ENCODE peak calls at places on chromosomes 16 and 17, in seven cellular contexts. One of them, this sample, is unnamed.

GRCh38 chr17:77995146-77995852 is 36.8 kb downstream of the TNRC6C start:
- DNase-seq in AG09309: no peak
- DNase-seq in NCI-H748 treated with DMSO at 0.1 percent for 48 hours: no peak
- DNase-seq in effector CD4-positive, alpha-beta T cell: no peak
- DNase-seq in T-helper 2 cell: no peak
- DNase-seq in CD8-positive, alpha-beta T cell: no peak
- DNase-seq in stimulated activated CD8-positive, alpha-beta memory T cell treated with anti-CD3 and anti-CD28 coated beads, Interleukin-15, amount 100 ng/mL, for 24 hours: no peak
- DNase-seq in this sample: no peak

GRCh38 chr16:4290236-4290830 is 17.5 kb upstream of the TFAP4 start:
- DNase-seq in effector CD4-positive, alpha-beta T cell: no peak
- DNase-seq in NCI-H748 treated with DMSO at 0.1 percent for 48 hours: no peak
- DNase-seq in stimulated activated CD8-positive, alpha-beta memory T cell treated with anti-CD3 and anti-CD28 coated beads, Interleukin-15, amount 100 ng/mL, for 24 hours: no peak
- DNase-seq in T-helper 2 cell: no peak
- DNase-seq in CD8-positive, alpha-beta T cell: no peak
- DNase-seq in AG09309: no peak
- DNase-seq in this sample: no peak

GRCh38 chr17:50100921-50101345 is 5.8 kb downstream of the PDK2 start:
- DNase-seq in effector CD4-positive, alpha-beta T cell: no peak
- DNase-seq in CD8-positive, alpha-beta T cell: no peak
- DNase-seq in NCI-H748 treated with DMSO at 0.1 percent for 48 hours: no peak
- DNase-seq in stimulated activated CD8-positive, alpha-beta memory T cell treated with anti-CD3 and anti-CD28 coated beads, Interleukin-15, amount 100 ng/mL, for 24 hours: no peak
- DNase-seq in AG09309: no peak
- DNase-seq in T-helper 2 cell: no peak
- DNase-seq in this sample: no peak

GRCh38 chr16:19822534-19822933 is 62.1 kb downstream of the GPRC5B start:
- DNase-seq in AG09309: no peak
- DNase-seq in CD8-positive, alpha-beta T cell: no peak
- DNase-seq in stimulated activated CD8-positive, alpha-beta memory T cell treated with anti-CD3 and anti-CD28 coated beads, Interleukin-15, amount 100 ng/mL, for 24 hours: no peak
- DNase-seq in effector CD4-positive, alpha-beta T cell: no peak
- DNase-seq in T-helper 2 cell: no peak
- DNase-seq in NCI-H748 treated with DMSO at 0.1 percent for 48 hours: no peak
- DNase-seq in this sample: no peak

GRCh38 chr17:76540381-76541300 is 797 bp downstream of the PRCD start:
- DNase-seq in stimulated activated CD8-positive, alpha-beta memory T cell treated with anti-CD3 and anti-CD28 coated beads, Interleukin-15, amount 100 ng/mL, for 24 hours: no peak
- DNase-seq in T-helper 2 cell: no peak
- DNase-seq in CD8-positive, alpha-beta T cell: no peak
- DNase-seq in AG09309: peak; percentile 71
- DNase-seq in NCI-H748 treated with DMSO at 0.1 percent for 48 hours: peak; percentile 39
- DNase-seq in effector CD4-positive, alpha-beta T cell: no peak
- DNase-seq in this sample: no peak

GRCh38 chr17:39194089-39194984 is 3.1 kb downstream of the CACNB1 start:
- DNase-seq in effector CD4-positive, alpha-beta T cell: no peak
- DNase-seq in NCI-H748 treated with DMSO at 0.1 percent for 48 hours: no peak
- DNase-seq in CD8-positive, alpha-beta T cell: no peak
- DNase-seq in T-helper 2 cell: no peak
- DNase-seq in stimulated activated CD8-positive, alpha-beta memory T cell treated with anti-CD3 and anti-CD28 coated beads, Interleukin-15, amount 100 ng/mL, for 24 hours: no peak
- DNase-seq in AG09309: no peak
- DNase-seq in this sample: no peak

GRCh38 chr16:67884684-67885083 is at the start of gene NRN1L:
- DNase-seq in AG09309: no peak
- DNase-seq in NCI-H748 treated with DMSO at 0.1 percent for 48 hours: no peak
- DNase-seq in CD8-positive, alpha-beta T cell: no peak
- DNase-seq in stimulated activated CD8-positive, alpha-beta memory T cell treated with anti-CD3 and anti-CD28 coated beads, Interleukin-15, amount 100 ng/mL, for 24 hours: no peak
- DNase-seq in T-helper 2 cell: no peak
- DNase-seq in effector CD4-positive, alpha-beta T cell: no peak
- DNase-seq in this sample: no peak

GRCh38 chr17:54736573-54736972 is 164.1 kb upstream of the TOM1L1 start:
- DNase-seq in stimulated activated CD8-positive, alpha-beta memory T cell treated with anti-CD3 and anti-CD28 coated beads, Interleukin-15, amount 100 ng/mL, for 24 hours: no peak
- DNase-seq in T-helper 2 cell: no peak
- DNase-seq in AG09309: no peak
- DNase-seq in effector CD4-positive, alpha-beta T cell: no peak
- DNase-seq in CD8-positive, alpha-beta T cell: no peak
- DNase-seq in NCI-H748 treated with DMSO at 0.1 percent for 48 hours: no peak
- DNase-seq in this sample: no peak

GRCh38 chr17:27306276-27306820 is 12.4 kb downstream of the WSB1 start:
- DNase-seq in stimulated activated CD8-positive, alpha-beta memory T cell treated with anti-CD3 and anti-CD28 coated beads, Interleukin-15, amount 100 ng/mL, for 24 hours: no peak
- DNase-seq in T-helper 2 cell: no peak
- DNase-seq in CD8-positive, alpha-beta T cell: no peak
- DNase-seq in NCI-H748 treated with DMSO at 0.1 percent for 48 hours: no peak
- DNase-seq in effector CD4-positive, alpha-beta T cell: no peak
- DNase-seq in AG09309: no peak
- DNase-seq in this sample: no peak

GRCh38 chr16:74608944-74609343 is 2.0 kb upstream of the GLG1 start:
- DNase-seq in effector CD4-positive, alpha-beta T cell: peak; percentile 49
- DNase-seq in CD8-positive, alpha-beta T cell: peak; percentile 54
- DNase-seq in stimulated activated CD8-positive, alpha-beta memory T cell treated with anti-CD3 and anti-CD28 coated beads, Interleukin-15, amount 100 ng/mL, for 24 hours: no peak
- DNase-seq in AG09309: no peak
- DNase-seq in NCI-H748 treated with DMSO at 0.1 percent for 48 hours: no peak
- DNase-seq in T-helper 2 cell: peak; percentile 70
- DNase-seq in this sample: no peak

GRCh38 chr16:5502467-5502869 is 404.9 kb upstream of the EEF2KMT start:
- DNase-seq in CD8-positive, alpha-beta T cell: no peak
- DNase-seq in NCI-H748 treated with DMSO at 0.1 percent for 48 hours: no peak
- DNase-seq in effector CD4-positive, alpha-beta T cell: no peak
- DNase-seq in stimulated activated CD8-positive, alpha-beta memory T cell treated with anti-CD3 and anti-CD28 coated beads, Interleukin-15, amount 100 ng/mL, for 24 hours: no peak
- DNase-seq in AG09309: no peak
- DNase-seq in T-helper 2 cell: no peak
- DNase-seq in this sample: no peak

GRCh38 chr16:85425061-85425662 is 188.0 kb upstream of the GSE1 start:
- DNase-seq in effector CD4-positive, alpha-beta T cell: no peak
- DNase-seq in stimulated activated CD8-positive, alpha-beta memory T cell treated with anti-CD3 and anti-CD28 coated beads, Interleukin-15, amount 100 ng/mL, for 24 hours: no peak
- DNase-seq in AG09309: no peak
- DNase-seq in NCI-H748 treated with DMSO at 0.1 percent for 48 hours: no peak
- DNase-seq in T-helper 2 cell: no peak
- DNase-seq in CD8-positive, alpha-beta T cell: no peak
- DNase-seq in this sample: no peak

GRCh38 chr17:62963296-62963695 is 2.7 kb upstream of the TANC2 start:
- DNase-seq in effector CD4-positive, alpha-beta T cell: no peak
- DNase-seq in T-helper 2 cell: no peak
- DNase-seq in stimulated activated CD8-positive, alpha-beta memory T cell treated with anti-CD3 and anti-CD28 coated beads, Interleukin-15, amount 100 ng/mL, for 24 hours: no peak
- DNase-seq in AG09309: no peak
- DNase-seq in NCI-H748 treated with DMSO at 0.1 percent for 48 hours: no peak
- DNase-seq in CD8-positive, alpha-beta T cell: no peak
- DNase-seq in this sample: peak; percentile 74

GRCh38 chr16:31429314-31429713 is 1.2 kb upstream of the COX6A2 start:
- DNase-seq in stimulated activated CD8-positive, alpha-beta memory T cell treated with anti-CD3 and anti-CD28 coated beads, Interleukin-15, amount 100 ng/mL, for 24 hours: no peak
- DNase-seq in T-helper 2 cell: no peak
- DNase-seq in effector CD4-positive, alpha-beta T cell: no peak
- DNase-seq in NCI-H748 treated with DMSO at 0.1 percent for 48 hours: no peak
- DNase-seq in CD8-positive, alpha-beta T cell: no peak
- DNase-seq in AG09309: no peak
- DNase-seq in this sample: no peak

GRCh38 chr17:42833771-42834422 is 700 bp downstream of the PSME3 start:
- DNase-seq in NCI-H748 treated with DMSO at 0.1 percent for 48 hours: no peak
- DNase-seq in T-helper 2 cell: no peak
- DNase-seq in AG09309: no peak
- DNase-seq in CD8-positive, alpha-beta T cell: no peak
- DNase-seq in stimulated activated CD8-positive, alpha-beta memory T cell treated with anti-CD3 and anti-CD28 coated beads, Interleukin-15, amount 100 ng/mL, for 24 hours: no peak
- DNase-seq in effector CD4-positive, alpha-beta T cell: peak; percentile 5
- DNase-seq in this sample: no peak

GRCh38 chr17:33674685-33675084 is 381.6 kb upstream of the ASIC2 start:
- DNase-seq in effector CD4-positive, alpha-beta T cell: no peak
- DNase-seq in CD8-positive, alpha-beta T cell: peak; percentile 50
- DNase-seq in AG09309: peak; percentile 1
- DNase-seq in T-helper 2 cell: peak; percentile 6
- DNase-seq in stimulated activated CD8-positive, alpha-beta memory T cell treated with anti-CD3 and anti-CD28 coated beads, Interleukin-15, amount 100 ng/mL, for 24 hours: no peak
- DNase-seq in NCI-H748 treated with DMSO at 0.1 percent for 48 hours: peak; percentile 11
- DNase-seq in this sample: peak; percentile 18

GRCh38 chr17:28471531-28472342 is 1.7 kb upstream of the SLC13A2 start:
- DNase-seq in T-helper 2 cell: no peak
- DNase-seq in effector CD4-positive, alpha-beta T cell: no peak
- DNase-seq in NCI-H748 treated with DMSO at 0.1 percent for 48 hours: no peak
- DNase-seq in AG09309: no peak
- DNase-seq in CD8-positive, alpha-beta T cell: no peak
- DNase-seq in stimulated activated CD8-positive, alpha-beta memory T cell treated with anti-CD3 and anti-CD28 coated beads, Interleukin-15, amount 100 ng/mL, for 24 hours: no peak
- DNase-seq in this sample: no peak

GRCh38 chr17:79621151-79621940 is 10.5 kb upstream of the RBFOX3 start:
- DNase-seq in stimulated activated CD8-positive, alpha-beta memory T cell treated with anti-CD3 and anti-CD28 coated beads, Interleukin-15, amount 100 ng/mL, for 24 hours: no peak
- DNase-seq in T-helper 2 cell: no peak
- DNase-seq in effector CD4-positive, alpha-beta T cell: no peak
- DNase-seq in NCI-H748 treated with DMSO at 0.1 percent for 48 hours: no peak
- DNase-seq in CD8-positive, alpha-beta T cell: no peak
- DNase-seq in AG09309: no peak
- DNase-seq in this sample: no peak

GRCh38 chr16:30028438-30029093 is 2.5 kb downstream of the TLCD3B start:
- DNase-seq in stimulated activated CD8-positive, alpha-beta memory T cell treated with anti-CD3 and anti-CD28 coated beads, Interleukin-15, amount 100 ng/mL, for 24 hours: no peak
- DNase-seq in CD8-positive, alpha-beta T cell: no peak
- DNase-seq in NCI-H748 treated with DMSO at 0.1 percent for 48 hours: no peak
- DNase-seq in T-helper 2 cell: no peak
- DNase-seq in AG09309: no peak
- DNase-seq in effector CD4-positive, alpha-beta T cell: no peak
- DNase-seq in this sample: no peak

GRCh38 chr17:83176956-83177583 is 97.7 kb downstream of the METRNL start:
- DNase-seq in T-helper 2 cell: no peak
- DNase-seq in NCI-H748 treated with DMSO at 0.1 percent for 48 hours: no peak
- DNase-seq in effector CD4-positive, alpha-beta T cell: no peak
- DNase-seq in CD8-positive, alpha-beta T cell: peak; percentile 7
- DNase-seq in AG09309: no peak
- DNase-seq in stimulated activated CD8-positive, alpha-beta memory T cell treated with anti-CD3 and anti-CD28 coated beads, Interleukin-15, amount 100 ng/mL, for 24 hours: no peak
- DNase-seq in this sample: no peak

GRCh38 chr17:81173761-81174160 is 7.7 kb upstream of the AATK start:
- DNase-seq in CD8-positive, alpha-beta T cell: no peak
- DNase-seq in NCI-H748 treated with DMSO at 0.1 percent for 48 hours: no peak
- DNase-seq in stimulated activated CD8-positive, alpha-beta memory T cell treated with anti-CD3 and anti-CD28 coated beads, Interleukin-15, amount 100 ng/mL, for 24 hours: no peak
- DNase-seq in AG09309: peak; percentile 11
- DNase-seq in T-helper 2 cell: no peak
- DNase-seq in effector CD4-positive, alpha-beta T cell: no peak
- DNase-seq in this sample: no peak

GRCh38 chr17:14918540-14918939 is 346.6 kb downstream of the PMP22 start:
- DNase-seq in effector CD4-positive, alpha-beta T cell: no peak
- DNase-seq in T-helper 2 cell: no peak
- DNase-seq in NCI-H748 treated with DMSO at 0.1 percent for 48 hours: no peak
- DNase-seq in CD8-positive, alpha-beta T cell: no peak
- DNase-seq in AG09309: no peak
- DNase-seq in stimulated activated CD8-positive, alpha-beta memory T cell treated with anti-CD3 and anti-CD28 coated beads, Interleukin-15, amount 100 ng/mL, for 24 hours: no peak
- DNase-seq in this sample: no peak

GRCh38 chr17:8503368-8503767 is 67.7 kb downstream of the NDEL1 start:
- DNase-seq in NCI-H748 treated with DMSO at 0.1 percent for 48 hours: no peak
- DNase-seq in effector CD4-positive, alpha-beta T cell: no peak
- DNase-seq in T-helper 2 cell: no peak
- DNase-seq in AG09309: no peak
- DNase-seq in stimulated activated CD8-positive, alpha-beta memory T cell treated with anti-CD3 and anti-CD28 coated beads, Interleukin-15, amount 100 ng/mL, for 24 hours: no peak
- DNase-seq in CD8-positive, alpha-beta T cell: no peak
- DNase-seq in this sample: no peak

GRCh38 chr17:6608321-6608720 is 32.2 kb downstream of the KIAA0753 start:
- DNase-seq in CD8-positive, alpha-beta T cell: no peak
- DNase-seq in stimulated activated CD8-positive, alpha-beta memory T cell treated with anti-CD3 and anti-CD28 coated beads, Interleukin-15, amount 100 ng/mL, for 24 hours: no peak
- DNase-seq in effector CD4-positive, alpha-beta T cell: no peak
- DNase-seq in T-helper 2 cell: no peak
- DNase-seq in NCI-H748 treated with DMSO at 0.1 percent for 48 hours: no peak
- DNase-seq in AG09309: no peak
- DNase-seq in this sample: no peak

GRCh38 chr16:88752386-88753002 is 32.5 kb downstream of the PIEZO1 start:
- DNase-seq in CD8-positive, alpha-beta T cell: no peak
- DNase-seq in T-helper 2 cell: no peak
- DNase-seq in effector CD4-positive, alpha-beta T cell: no peak
- DNase-seq in NCI-H748 treated with DMSO at 0.1 percent for 48 hours: no peak
- DNase-seq in AG09309: no peak
- DNase-seq in stimulated activated CD8-positive, alpha-beta memory T cell treated with anti-CD3 and anti-CD28 coated beads, Interleukin-15, amount 100 ng/mL, for 24 hours: no peak
- DNase-seq in this sample: no peak

GRCh38 chr17:44928136-44928535 is 12.8 kb upstream of the GFAP start:
- DNase-seq in AG09309: no peak
- DNase-seq in effector CD4-positive, alpha-beta T cell: no peak
- DNase-seq in T-helper 2 cell: no peak
- DNase-seq in NCI-H748 treated with DMSO at 0.1 percent for 48 hours: no peak
- DNase-seq in CD8-positive, alpha-beta T cell: no peak
- DNase-seq in stimulated activated CD8-positive, alpha-beta memory T cell treated with anti-CD3 and anti-CD28 coated beads, Interleukin-15, amount 100 ng/mL, for 24 hours: no peak
- DNase-seq in this sample: no peak

GRCh38 chr16:55035037-55035436 is 104.4 kb downstream of the IRX5 start:
- DNase-seq in AG09309: no peak
- DNase-seq in NCI-H748 treated with DMSO at 0.1 percent for 48 hours: no peak
- DNase-seq in CD8-positive, alpha-beta T cell: no peak
- DNase-seq in T-helper 2 cell: no peak
- DNase-seq in effector CD4-positive, alpha-beta T cell: no peak
- DNase-seq in stimulated activated CD8-positive, alpha-beta memory T cell treated with anti-CD3 and anti-CD28 coated beads, Interleukin-15, amount 100 ng/mL, for 24 hours: peak; percentile 7
- DNase-seq in this sample: no peak

GRCh38 chr16:28543072-28543471 is 4.3 kb upstream of the NUPR1 start:
- DNase-seq in T-helper 2 cell: no peak
- DNase-seq in CD8-positive, alpha-beta T cell: no peak
- DNase-seq in NCI-H748 treated with DMSO at 0.1 percent for 48 hours: peak; percentile 13
- DNase-seq in AG09309: no peak
- DNase-seq in stimulated activated CD8-positive, alpha-beta memory T cell treated with anti-CD3 and anti-CD28 coated beads, Interleukin-15, amount 100 ng/mL, for 24 hours: no peak
- DNase-seq in effector CD4-positive, alpha-beta T cell: no peak
- DNase-seq in this sample: no peak

GRCh38 chr17:76734080-76734840 is 2.9 kb downstream of the SRSF2 start:
- DNase-seq in CD8-positive, alpha-beta T cell: peak; percentile 20
- DNase-seq in stimulated activated CD8-positive, alpha-beta memory T cell treated with anti-CD3 and anti-CD28 coated beads, Interleukin-15, amount 100 ng/mL, for 24 hours: no peak
- DNase-seq in effector CD4-positive, alpha-beta T cell: no peak
- DNase-seq in T-helper 2 cell: no peak
- DNase-seq in NCI-H748 treated with DMSO at 0.1 percent for 48 hours: no peak
- DNase-seq in AG09309: no peak
- DNase-seq in this sample: no peak

GRCh38 chr17:63826468-63827001 is 696 bp upstream of the PSMC5 start:
- DNase-seq in NCI-H748 treated with DMSO at 0.1 percent for 48 hours: no peak
- DNase-seq in effector CD4-positive, alpha-beta T cell: no peak
- DNase-seq in CD8-positive, alpha-beta T cell: no peak
- DNase-seq in T-helper 2 cell: no peak
- DNase-seq in AG09309: no peak
- DNase-seq in stimulated activated CD8-positive, alpha-beta memory T cell treated with anti-CD3 and anti-CD28 coated beads, Interleukin-15, amount 100 ng/mL, for 24 hours: no peak
- DNase-seq in this sample: no peak

GRCh38 chr16:27269300-27270150 is 953 bp upstream of the NSMCE1 start:
- DNase-seq in stimulated activated CD8-positive, alpha-beta memory T cell treated with anti-CD3 and anti-CD28 coated beads, Interleukin-15, amount 100 ng/mL, for 24 hours: no peak
- DNase-seq in effector CD4-positive, alpha-beta T cell: no peak
- DNase-seq in CD8-positive, alpha-beta T cell: no peak
- DNase-seq in T-helper 2 cell: no peak
- DNase-seq in AG09309: no peak
- DNase-seq in NCI-H748 treated with DMSO at 0.1 percent for 48 hours: no peak
- DNase-seq in this sample: no peak

GRCh38 chr17:73643846-73644144 is 450 bp downstream of the SDK2 start:
- DNase-seq in effector CD4-positive, alpha-beta T cell: no peak
- DNase-seq in NCI-H748 treated with DMSO at 0.1 percent for 48 hours: no peak
- DNase-seq in T-helper 2 cell: no peak
- DNase-seq in stimulated activated CD8-positive, alpha-beta memory T cell treated with anti-CD3 and anti-CD28 coated beads, Interleukin-15, amount 100 ng/mL, for 24 hours: no peak
- DNase-seq in AG09309: no peak
- DNase-seq in CD8-positive, alpha-beta T cell: no peak
- DNase-seq in this sample: no peak

GRCh38 chr16:16042076-16042475 is 92.7 kb downstream of the ABCC1 start:
- DNase-seq in NCI-H748 treated with DMSO at 0.1 percent for 48 hours: no peak
- DNase-seq in AG09309: peak; percentile 68
- DNase-seq in T-helper 2 cell: no peak
- DNase-seq in effector CD4-positive, alpha-beta T cell: no peak
- DNase-seq in CD8-positive, alpha-beta T cell: no peak
- DNase-seq in stimulated activated CD8-positive, alpha-beta memory T cell treated with anti-CD3 and anti-CD28 coated beads, Interleukin-15, amount 100 ng/mL, for 24 hours: no peak
- DNase-seq in this sample: peak; percentile 69

GRCh38 chr16:20402651-20403050 is 1.9 kb downstream of the PDILT start:
- DNase-seq in NCI-H748 treated with DMSO at 0.1 percent for 48 hours: no peak
- DNase-seq in T-helper 2 cell: no peak
- DNase-seq in AG09309: no peak
- DNase-seq in effector CD4-positive, alpha-beta T cell: no peak
- DNase-seq in stimulated activated CD8-positive, alpha-beta memory T cell treated with anti-CD3 and anti-CD28 coated beads, Interleukin-15, amount 100 ng/mL, for 24 hours: no peak
- DNase-seq in CD8-positive, alpha-beta T cell: no peak
- DNase-seq in this sample: no peak

GRCh38 chr16:22117666-22118065 is 25.3 kb downstream of the VWA3A start:
- DNase-seq in AG09309: no peak
- DNase-seq in T-helper 2 cell: no peak
- DNase-seq in NCI-H748 treated with DMSO at 0.1 percent for 48 hours: no peak
- DNase-seq in CD8-positive, alpha-beta T cell: no peak
- DNase-seq in stimulated activated CD8-positive, alpha-beta memory T cell treated with anti-CD3 and anti-CD28 coated beads, Interleukin-15, amount 100 ng/mL, for 24 hours: no peak
- DNase-seq in effector CD4-positive, alpha-beta T cell: no peak
- DNase-seq in this sample: no peak

GRCh38 chr16:88508376-88508867 is 55.3 kb downstream of the ZFPM1 start:
- DNase-seq in NCI-H748 treated with DMSO at 0.1 percent for 48 hours: no peak
- DNase-seq in effector CD4-positive, alpha-beta T cell: no peak
- DNase-seq in stimulated activated CD8-positive, alpha-beta memory T cell treated with anti-CD3 and anti-CD28 coated beads, Interleukin-15, amount 100 ng/mL, for 24 hours: no peak
- DNase-seq in T-helper 2 cell: no peak
- DNase-seq in AG09309: no peak
- DNase-seq in CD8-positive, alpha-beta T cell: no peak
- DNase-seq in this sample: no peak

GRCh38 chr17:81854974-81855774 is 5.2 kb downstream of the P4HB start:
- DNase-seq in stimulated activated CD8-positive, alpha-beta memory T cell treated with anti-CD3 and anti-CD28 coated beads, Interleukin-15, amount 100 ng/mL, for 24 hours: no peak
- DNase-seq in NCI-H748 treated with DMSO at 0.1 percent for 48 hours: no peak
- DNase-seq in effector CD4-positive, alpha-beta T cell: no peak
- DNase-seq in CD8-positive, alpha-beta T cell: no peak
- DNase-seq in AG09309: no peak
- DNase-seq in T-helper 2 cell: no peak
- DNase-seq in this sample: no peak

GRCh38 chr17:15780188-15780587 is 48.1 kb downstream of the TBC1D26 start:
- DNase-seq in CD8-positive, alpha-beta T cell: no peak
- DNase-seq in stimulated activated CD8-positive, alpha-beta memory T cell treated with anti-CD3 and anti-CD28 coated beads, Interleukin-15, amount 100 ng/mL, for 24 hours: no peak
- DNase-seq in effector CD4-positive, alpha-beta T cell: no peak
- DNase-seq in NCI-H748 treated with DMSO at 0.1 percent for 48 hours: no peak
- DNase-seq in AG09309: no peak
- DNase-seq in T-helper 2 cell: no peak
- DNase-seq in this sample: no peak

This sample was measured in HS-5.